ENCODE peak calls at places on chromosome 2, in four cellular contexts. E is endothelial cell of umbilical vein, O is endodermal cell, G is ovary. T is an unnamed sample. For H3K4me1, the result is how much of the 10 kb centered on the place peaks cover.

GRCh38 chr2:27752551-27753237 is 18.8 kb upstream of the MRPL33 start:
- DNase-seq in E (no peak), O (peak), G (no peak), T (peak)

GRCh38 chr2:143455317-143455716 is 326.1 kb downstream of the ARHGAP15 start:
- DNase-seq in E (no peak), O (no peak), G (no peak), T (no peak)

GRCh38 chr2:159571540-159572260 is 44.6 kb downstream of the BAZ2B start:
- DNase-seq in E (no peak), G (no peak), O (no peak), T (no peak)

GRCh38 chr2:108390340-108390739 is 12.6 kb downstream of the SULT1C4 start:
- DNase-seq in G (no peak), E (no peak), O (no peak), T (no peak)

GRCh38 chr2:156589381-156590079 is 153.4 kb downstream of the GPD2 start:
- DNase-seq in O (no peak), G (no peak), E (peak), T (peak)

GRCh38 chr2:16662440-16662839 is 3.2 kb downstream of the CYRIA start:
- DNase-seq in G (no peak), E (peak), O (peak), T (no peak)

GRCh38 chr2:52210161-52210560 is 1178.2 kb upstream of the NRXN1 start:
- DNase-seq in E (no peak), G (no peak), O (no peak), T (no peak)

GRCh38 chr2:15748736-15749323 is 157.2 kb downstream of the DDX1 start:
- DNase-seq in O (peak), E (no peak), G (no peak), T (no peak)

GRCh38 chr2:232877940-232878511 is 8.0 kb downstream of the SNORC start:
- DNase-seq in G (peak), O (no peak), E (no peak), T (no peak)

GRCh38 chr2:230674930-230675672 is 37.5 kb upstream of the CAB39 start:
- DNase-seq in G (no peak), E (no peak), O (peak), T (no peak)

GRCh38 chr2:230824406-230824978 is 40.2 kb upstream of the ITM2C start:
- DNase-seq in E (peak), O (peak), G (peak), T (peak)

GRCh38 chr2:225998653-225999052 is 599.1 kb downstream of the NYAP2 start:
- DNase-seq in O (no peak), E (no peak), G (no peak), T (no peak)

GRCh38 chr2:168365094-168365621 is 90.9 kb upstream of the CERS6 start:
- DNase-seq in E (no peak), O (no peak), G (no peak), T (no peak)

GRCh38 chr2:37201766-37202165 is 5.5 kb downstream of the CEBPZOS start:
- DNase-seq in E (no peak), G (no peak), O (no peak), T (no peak)

DNA sequence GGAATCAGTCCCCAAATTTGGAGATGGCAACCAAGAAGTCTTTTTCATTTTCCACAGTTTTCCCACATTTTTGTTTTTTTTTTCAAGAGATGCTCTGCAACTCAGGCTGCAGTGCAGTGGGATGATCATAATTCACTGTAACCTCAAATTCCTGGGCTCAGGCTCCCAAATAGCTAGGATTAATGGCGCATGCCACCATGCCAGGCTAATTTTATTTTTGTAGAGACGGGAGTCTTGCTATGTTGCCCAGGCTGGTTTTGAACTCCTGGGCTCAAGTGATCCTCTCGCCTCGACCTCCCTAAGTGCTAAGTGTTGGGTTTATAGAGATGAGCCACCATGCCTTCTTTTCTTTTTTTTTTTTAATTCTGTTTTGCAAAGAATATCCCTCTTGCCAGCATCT is 35.2 kb downstream of the PCBP1 start:
- DNase-seq in E (no peak), G (peak), O (no peak), T (no peak)
- H3K4me1 ChIP-seq in E (under half), G (under half), O (under half), T (under half)

DNA sequence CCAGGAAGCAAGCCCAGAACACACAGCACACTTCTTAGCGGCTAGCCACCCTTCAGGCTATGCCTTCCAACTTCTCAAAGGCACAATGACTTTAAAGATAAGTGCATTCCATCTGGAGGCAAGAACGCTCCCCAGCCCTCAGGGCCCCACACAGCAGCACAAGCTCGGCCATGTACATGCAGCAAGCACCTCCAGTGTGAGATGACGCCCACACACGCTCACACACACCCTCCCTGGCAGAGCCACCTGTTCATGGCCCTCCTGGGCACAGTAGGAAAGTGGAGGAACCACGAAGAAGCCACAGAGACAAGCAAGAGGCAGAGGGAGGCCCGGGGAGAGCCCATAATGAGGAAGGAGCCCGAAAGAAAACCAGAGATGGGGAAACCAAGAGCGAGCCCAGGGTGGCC is 21.7 kb downstream of the BIN1 start:
- DNase-seq in E (no peak), O (no peak), G (no peak), T (no peak)
- H3K4me1 ChIP-seq in E (under half), O (under half), G (under half), T (under half)

DNA sequence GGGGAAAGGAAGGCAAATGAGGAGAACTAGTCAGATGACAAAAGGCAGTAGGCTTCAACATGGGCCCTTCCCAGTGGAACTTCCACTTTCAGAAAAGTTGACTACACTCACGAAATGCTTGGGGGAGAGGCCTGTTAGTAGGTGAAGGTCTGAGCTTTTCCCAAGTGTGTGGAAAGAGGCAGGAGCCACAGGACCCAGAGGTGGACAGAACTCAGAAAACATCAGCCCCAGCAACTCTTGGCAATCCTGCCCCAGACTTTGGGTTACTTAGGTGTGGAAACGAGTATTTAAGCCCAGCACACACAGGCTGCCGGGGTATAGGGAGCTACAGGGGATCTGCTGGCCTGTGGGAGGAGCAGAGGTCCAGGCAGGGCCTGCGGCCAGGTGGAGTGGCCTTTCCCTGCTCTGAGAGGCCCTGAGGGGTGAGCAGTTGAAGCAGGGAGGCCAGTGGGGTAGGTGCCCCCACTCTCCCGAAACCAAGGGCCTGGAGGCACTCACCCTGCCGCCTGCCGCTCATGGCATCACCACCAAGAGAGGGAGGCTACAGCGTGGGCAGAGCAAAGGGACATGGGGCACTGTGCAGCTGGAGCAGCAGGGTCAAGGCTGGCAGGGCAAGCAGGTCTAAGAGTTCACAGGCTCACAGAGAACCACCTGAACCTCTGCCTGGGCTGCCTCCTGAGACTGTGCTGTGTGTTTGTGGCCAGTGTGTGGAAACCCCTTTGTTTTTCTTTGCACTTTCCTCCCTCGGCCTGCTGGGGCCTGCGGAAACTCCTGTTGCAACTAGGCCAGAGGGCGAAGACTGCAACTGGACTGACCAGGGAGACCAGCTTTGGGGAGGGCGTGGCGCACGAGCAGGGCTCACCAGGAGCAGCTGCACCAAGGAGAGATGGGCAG is 130.7 kb upstream of the SERTAD2 start:
- DNase-seq in G (no peak), E (no peak), O (no peak), T (no peak)
- H3K4me1 ChIP-seq in G (under half), E (under half), O (under half), T (under half)

DNA sequence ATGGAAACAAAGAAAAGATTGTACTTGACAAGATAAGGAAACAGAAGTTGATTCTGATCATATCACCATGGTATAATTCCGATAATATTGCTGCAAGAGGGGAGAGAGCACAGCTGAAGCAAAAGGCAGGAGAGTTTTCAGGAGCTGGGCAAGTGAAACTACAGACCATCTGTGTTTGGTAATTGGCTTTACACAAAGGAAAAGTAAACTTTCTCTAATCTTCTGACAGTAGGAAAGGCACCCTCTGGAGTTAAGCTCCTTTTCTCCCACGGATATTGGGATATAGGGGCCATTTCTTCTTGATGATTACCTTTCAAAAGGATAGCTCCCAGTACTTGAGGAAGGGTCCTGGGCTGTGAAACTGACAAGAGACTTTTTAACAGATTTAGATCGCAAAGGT is 29.9 kb upstream of the REG3A start:
- DNase-seq in G (no peak), O (no peak), E (no peak), T (peak)
- H3K4me1 ChIP-seq in G (under half), O (under half), E (under half), T (half or more)

DNA sequence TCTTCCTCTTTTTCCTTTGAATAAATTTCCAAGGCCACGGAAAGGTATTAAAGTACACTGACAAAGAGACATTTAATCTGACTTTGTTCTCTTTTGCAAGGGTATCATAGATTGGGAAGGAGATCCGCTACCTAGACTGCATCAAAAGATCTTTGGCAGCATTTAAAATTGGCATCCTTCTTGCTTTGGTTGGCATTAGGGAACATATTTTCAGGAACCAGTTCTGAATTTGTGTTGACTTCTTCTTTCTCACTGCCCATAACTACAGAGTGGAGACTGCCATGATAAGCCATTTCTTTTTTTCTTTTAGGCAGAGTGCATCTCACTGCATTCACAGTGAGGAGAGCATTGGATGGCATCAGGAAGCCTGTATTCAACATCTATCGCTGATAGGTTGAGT is 83.4 kb downstream of the DOCK10 start:
- DNase-seq in O (no peak), G (no peak), E (no peak), T (no peak)
- H3K4me1 ChIP-seq in O (under half), G (under half), E (under half), T (under half)

T was measured in body of pancreas.